ENCODE peak calls at places on chromosomes 13 and 19, in six cellular contexts. Z is colonic mucosa, Q is nephron progenitor cell, T is kidney, N is stomach, U is tibial nerve. C is an unnamed sample.

GRCh38 chr19:1365964-1366695 is 17.6 kb upstream of the NDUFS7 start:
- DNase-seq in N (no peak), T (no peak), Z (no peak), Q (no peak), U (no peak), C (no peak)

GRCh38 chr19:38266070-38266469 is 1.7 kb downstream of the SPINT2 start:
- DNase-seq in T (peak; percentile 63), U (no peak), Q (no peak), Z (peak; percentile 39), N (no peak), C (no peak)

GRCh38 chr13:24500977-24501376 is 11.6 kb downstream of the PARP4 start:
- DNase-seq in Q (no peak), T (no peak), U (no peak), N (no peak), Z (no peak), C (no peak)

GRCh38 chr19:45800009-45800553 is 7.4 kb upstream of the DMWD start:
- DNase-seq in U (no peak), T (peak; percentile 76), Z (no peak), Q (no peak), N (no peak), C (no peak)

GRCh38 chr13:42001580-42001979 is 40.7 kb upstream of the VWA8 start:
- DNase-seq in T (no peak), N (no peak), Q (peak; percentile 9), Z (no peak), U (no peak), C (peak; percentile 4)

GRCh38 chr13:51819544-51819943 is 15.6 kb upstream of the DHRS12 start:
- DNase-seq in U (no peak), T (no peak), Z (no peak), Q (no peak), N (no peak), C (no peak)

GRCh38 chr13:55439450-55439849 is 1701.3 kb upstream of the PRR20A start:
- DNase-seq in N (no peak), Q (no peak), U (no peak), T (no peak), Z (no peak), C (no peak)

GRCh38 chr19:21256722-21257121 is 72.5 kb downstream of the ZNF708 start:
- DNase-seq in N (no peak), U (no peak), Q (no peak), T (no peak), Z (no peak), C (no peak)

GRCh38 chr13:92265408-92265807 is 867.0 kb downstream of the GPC5 start:
- DNase-seq in T (no peak), N (no peak), Z (no peak), Q (no peak), U (no peak), C (no peak)

GRCh38 chr13:47250141-47250540 is 353.3 kb upstream of the HTR2A start:
- DNase-seq in Z (no peak), N (no peak), U (no peak), T (no peak), Q (no peak), C (no peak)

GRCh38 chr13:23458972-23459371 is 25.5 kb upstream of the SACS start:
- DNase-seq in T (no peak), Q (no peak), Z (no peak), U (no peak), N (no peak), C (no peak)

GRCh38 chr19:39709026-39709872 is 5.0 kb downstream of the LGALS14 start:
- DNase-seq in N (no peak), U (no peak), T (no peak), Q (no peak), Z (no peak), C (no peak)

GRCh38 chr19:46416077-46416709 is 2.8 kb upstream of the CCDC8 start:
- DNase-seq in Q (peak; percentile 99), N (peak; percentile 63), Z (peak; percentile 73), T (peak; percentile 97), U (peak; percentile 35), C (peak; percentile 88)

GRCh38 chr13:97858161-97858560 is 95.3 kb upstream of the IPO5 start:
- DNase-seq in N (no peak), Q (no peak), Z (no peak), U (no peak), T (no peak), C (no peak)

GRCh38 chr19:13974073-13974472 is 21.8 kb downstream of the DCAF15 start:
- DNase-seq in T (no peak), N (peak; percentile 47), U (no peak), Z (no peak), Q (peak; percentile 68), C (no peak)

GRCh38 chr19:13979224-13979623 is 26.9 kb downstream of the RFX1 start:
- DNase-seq in Z (no peak), T (no peak), Q (no peak), U (no peak), N (no peak), C (no peak)

GRCh38 chr13:76829572-76830327 is 56.5 kb downstream of the KCTD12 start:
- DNase-seq in U (no peak), Z (no peak), N (peak; percentile 26), Q (peak; percentile 38), T (peak; percentile 82), C (no peak)

GRCh38 chr19:12668346-12668745 is 1.7 kb downstream of the WDR83 start:
- DNase-seq in Q (no peak), N (no peak), Z (no peak), U (no peak), T (no peak), C (no peak)

GRCh38 chr19:28436320-28436719 is 776.6 kb downstream of the UQCRFS1 start:
- DNase-seq in Z (peak; percentile 39), T (no peak), N (no peak), Q (no peak), U (no peak), C (no peak)

GRCh38 chr13:52452470-52452869 is 2.0 kb upstream of the VPS36 start:
- DNase-seq in T (no peak), N (no peak), Z (no peak), U (no peak), Q (no peak), C (no peak)

GRCh38 chr19:12782424-12783225 is 7.3 kb upstream of the HOOK2 start:
- DNase-seq in U (peak; percentile 81), N (peak; percentile 80), Z (peak; percentile 84), T (peak; percentile 97), Q (peak; percentile 79), C (peak; percentile 84)

GRCh38 chr13:48559638-48560320 is 26.9 kb upstream of the RCBTB2 start:
- DNase-seq in Z (no peak), U (no peak), N (no peak), T (no peak), Q (no peak), C (no peak)

GRCh38 chr19:12880551-12881171 is 588 bp downstream of the DNASE2 start:
- DNase-seq in N (peak; percentile 40), T (peak; percentile 81), Z (peak; percentile 39), U (no peak), Q (peak; percentile 63), C (peak; percentile 37)

GRCh38 chr19:48466571-48467325 is 2.4 kb upstream of the CYTH2 start:
- DNase-seq in N (no peak), U (no peak), Z (no peak), Q (no peak), T (no peak), C (no peak)
- TF ChIP-seq CTCF in N (no peak), U (no peak), Z (no peak), Q (no peak), T (no peak), C (no peak)

GRCh38 chr13:73036566-73036965 is 22.2 kb upstream of the KLF5 start:
- DNase-seq in T (no peak), Q (no peak), U (no peak), N (no peak), Z (no peak), C (no peak)

GRCh38 chr13:73038064-73038463 is 20.7 kb upstream of the KLF5 start:
- DNase-seq in Z (no peak), U (no peak), T (no peak), N (no peak), Q (no peak), C (no peak)

GRCh38 chr13:73040968-73041580 is 17.7 kb upstream of the KLF5 start:
- DNase-seq in U (no peak), Q (no peak), T (no peak), N (no peak), Z (peak; percentile 57), C (no peak)

GRCh38 chr13:73040479-73040878 is 18.3 kb upstream of the KLF5 start:
- DNase-seq in Q (no peak), U (no peak), T (no peak), Z (no peak), N (no peak), C (no peak)

DNA sequence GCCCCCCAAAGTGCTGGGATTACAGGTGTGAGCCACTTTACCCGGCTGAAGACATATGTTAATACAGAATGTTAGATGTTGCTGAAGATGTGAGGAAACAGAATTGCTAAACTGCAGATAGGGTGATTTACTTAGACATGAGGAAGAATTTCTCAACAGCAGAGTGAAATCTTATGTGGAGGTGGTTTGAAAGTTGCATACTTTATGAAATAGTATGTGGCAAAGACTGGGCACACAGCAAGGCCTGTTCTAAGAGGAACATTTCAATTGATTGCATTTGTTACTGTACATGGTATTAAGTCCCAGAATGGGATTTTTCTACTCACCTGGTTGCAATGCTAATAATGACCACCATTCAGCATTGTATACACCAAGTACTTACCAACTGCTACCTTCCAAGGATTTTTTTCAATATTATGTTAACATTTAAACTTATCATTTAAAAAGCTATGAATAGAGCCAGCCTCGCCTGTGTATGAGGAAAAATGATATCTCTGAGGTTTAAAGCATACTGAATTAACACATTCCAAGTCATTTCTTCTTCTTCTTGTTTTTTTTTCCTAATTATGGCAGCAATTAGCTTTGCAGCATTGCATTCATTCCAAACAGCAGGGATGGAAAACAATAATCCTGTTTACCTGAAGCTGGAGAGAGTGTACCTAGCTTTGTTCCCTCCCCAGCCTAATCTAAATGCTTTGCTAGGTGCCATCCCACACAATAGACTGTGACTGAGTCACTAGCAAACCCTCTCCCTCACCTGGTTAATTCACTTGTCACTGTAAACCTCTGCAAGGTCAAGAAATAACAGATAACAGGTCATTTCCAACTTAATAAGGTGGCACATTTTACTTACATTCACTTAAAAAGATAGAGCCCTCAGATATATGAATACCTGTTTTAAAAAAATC is 19.4 kb upstream of the KLF5 start:
- DNase-seq in N (no peak), Q (no peak), T (no peak), U (no peak), Z (no peak), C (no peak)
- TF ChIP-seq CTCF in N (no peak), Q (no peak), T (no peak), U (no peak), Z (no peak), C (no peak)

GRCh38 chr13:107276936-107277335 is 709.0 kb upstream of the ARGLU1 start:
- DNase-seq in Q (no peak), T (no peak), Z (no peak), U (no peak), N (no peak), C (no peak)
- TF ChIP-seq CTCF in Q (no peak), T (no peak), Z (no peak), U (no peak), N (no peak), C (no peak)

GRCh38 chr19:16288544-16288943 is 36.1 kb upstream of the KLF2 start:
- DNase-seq in Q (no peak), T (no peak), Z (no peak), N (no peak), U (no peak), C (no peak)

GRCh38 chr19:16285769-16286564 is 38.7 kb upstream of the KLF2 start:
- DNase-seq in T (no peak), N (no peak), Z (no peak), Q (peak; percentile 21), U (no peak), C (no peak)

GRCh38 chr19:16293133-16294085 is 31.2 kb upstream of the KLF2 start:
- DNase-seq in U (peak; percentile 87), T (peak; percentile 88), Q (peak; percentile 19), N (peak; percentile 66), Z (peak; percentile 68), C (no peak)

GRCh38 chr19:16290692-16291091 is 33.9 kb upstream of the KLF2 start:
- DNase-seq in U (no peak), T (no peak), N (no peak), Z (no peak), Q (no peak), C (no peak)

GRCh38 chr19:16289594-16289993 is 35.0 kb upstream of the KLF2 start:
- DNase-seq in Q (no peak), U (no peak), T (no peak), Z (no peak), N (no peak), C (no peak)
- TF ChIP-seq CTCF in Q (no peak), U (no peak), T (no peak), Z (no peak), N (no peak), C (no peak)

C was measured in endothelial cell.